ENCODE peak calls at places on chromosomes 2 and 18, in five cellular contexts. S is lower leg skin; B is CD4-positive, alpha-beta memory T cell; H is fibroblast of villous mesenchyme; U is Peyer's patch. X is an unnamed sample.

GRCh38 chr2:236866542-236867340 is 218.9 kb upstream of the COPS8 start:
- DNase-seq in S (peak; percentile 60), B (no peak), H (no peak), U (no peak), X (no peak)

GRCh38 chr2:157061799-157062198 is 195.7 kb upstream of the GALNT5 start:
- DNase-seq in S (no peak), B (no peak), H (no peak), U (no peak), X (no peak)

GRCh38 chr2:74427551-74427950 is 6.0 kb downstream of the WDR54 start:
- DNase-seq in S (no peak), B (no peak), H (no peak), U (no peak), X (no peak)

GRCh38 chr2:232318175-232318855 is 60.2 kb upstream of the ALPP start:
- DNase-seq in S (peak; percentile 46), B (no peak), H (no peak), U (no peak), X (no peak)

GRCh38 chr18:63708650-63709049 is 5.9 kb downstream of the SERPINB11 start:
- DNase-seq in S (no peak), B (no peak), H (peak; percentile 23), U (no peak), X (peak; percentile 3)

GRCh38 chr2:121075006-121075545 is 209.9 kb downstream of the TFCP2L1 start:
- DNase-seq in S (no peak), B (no peak), H (peak; percentile 92), U (no peak), X (peak; percentile 92)

GRCh38 chr18:74806073-74806472 is 208.4 kb downstream of the ZNF407 start:
- DNase-seq in S (no peak), B (no peak), H (no peak), U (peak; percentile 57), X (no peak)

GRCh38 chr18:49757513-49758262 is 55.6 kb downstream of the ACAA2 start:
- DNase-seq in S (peak; percentile 26), B (no peak), H (no peak), U (no peak), X (no peak)

GRCh38 chr2:120650022-120650644 is 85.5 kb upstream of the GLI2 start:
- DNase-seq in S (no peak), B (no peak), H (no peak), U (no peak), X (peak; percentile 12)

GRCh38 chr2:236657801-236658200 is 88.2 kb downstream of the ACKR3 start:
- DNase-seq in S (no peak), B (no peak), H (no peak), U (no peak), X (no peak)

GRCh38 chr18:13242797-13243196 is 24.2 kb downstream of the LDLRAD4 start:
- DNase-seq in S (peak; percentile 45), B (no peak), H (no peak), U (no peak), X (no peak)

GRCh38 chr2:110153416-110153815 is 37.8 kb upstream of the MALL start:
- DNase-seq in S (no peak), B (no peak), H (no peak), U (no peak), X (no peak)

GRCh38 chr2:72112421-72112820 is 35.2 kb downstream of the CYP26B1 start:
- DNase-seq in S (peak; percentile 82), B (no peak), H (peak; percentile 6), U (no peak), X (peak; percentile 60)

GRCh38 chr18:39805218-39805617 is 2149.8 kb upstream of the PIK3C3 start:
- DNase-seq in S (no peak), B (no peak), H (no peak), U (no peak), X (no peak)

GRCh38 chr18:39801848-39802247 is 2153.2 kb upstream of the PIK3C3 start:
- DNase-seq in S (no peak), B (no peak), H (no peak), U (no peak), X (no peak)

GRCh38 chr18:39799010-39799409 is 2156.0 kb upstream of the PIK3C3 start:
- DNase-seq in S (no peak), B (no peak), H (no peak), U (no peak), X (peak; percentile 40)

GRCh38 chr18:39801010-39801409 is 2154.0 kb upstream of the PIK3C3 start:
- DNase-seq in S (no peak), B (no peak), H (no peak), U (no peak), X (no peak)

GRCh38 chr18:39802648-39803229 is 2152.3 kb upstream of the PIK3C3 start:
- DNase-seq in S (no peak), B (no peak), H (no peak), U (no peak), X (no peak)
- H3K4me3 ChIP-seq in S (no peak overlapping the region), B (no peak overlapping the region), H (no peak overlapping the region), U (no peak overlapping the region), X (no peak overlapping the region)

GRCh38 chr2:43326116-43326825 is 99.9 kb upstream of the ZFP36L2 start:
- DNase-seq in S (no peak), B (no peak), H (no peak), U (no peak), X (no peak)
- H3K4me3 ChIP-seq in S (no peak overlapping the region), B (no peak overlapping the region), H (no peak overlapping the region), U (no peak overlapping the region), X (no peak overlapping the region)

GRCh38 chr2:188610827-188611226 is 319.2 kb downstream of the GULP1 start:
- DNase-seq in S (no peak), B (no peak), H (peak; percentile 96), U (no peak), X (peak; percentile 42)

GRCh38 chr2:188604579-188604978 is 312.9 kb downstream of the GULP1 start:
- DNase-seq in S (no peak), B (no peak), H (no peak), U (no peak), X (no peak)

GRCh38 chr2:188610050-188610444 is 318.4 kb downstream of the GULP1 start:
- DNase-seq in S (no peak), B (no peak), H (no peak), U (no peak), X (peak; percentile 21)

GRCh38 chr2:188609321-188610049 is 317.8 kb downstream of the GULP1 start:
- DNase-seq in S (no peak), B (no peak), H (no peak), U (no peak), X (peak; percentile 62)

GRCh38 chr2:188607501-188607900 is 315.8 kb downstream of the GULP1 start:
- DNase-seq in S (no peak), B (no peak), H (no peak), U (no peak), X (peak; percentile 28)
- H3K4me3 ChIP-seq in S (no peak overlapping the region), B (no peak overlapping the region), H (no peak overlapping the region), U (no peak overlapping the region), X (no peak overlapping the region)

GRCh38 chr2:50385361-50385760 is 646.6 kb downstream of the NRXN1 start:
- DNase-seq in S (no peak), B (no peak), H (no peak), U (no peak), X (no peak)
- H3K4me3 ChIP-seq in S (no peak overlapping the region), B (no peak overlapping the region), H (no peak overlapping the region), U (no peak overlapping the region), X (no peak overlapping the region)

DNA sequence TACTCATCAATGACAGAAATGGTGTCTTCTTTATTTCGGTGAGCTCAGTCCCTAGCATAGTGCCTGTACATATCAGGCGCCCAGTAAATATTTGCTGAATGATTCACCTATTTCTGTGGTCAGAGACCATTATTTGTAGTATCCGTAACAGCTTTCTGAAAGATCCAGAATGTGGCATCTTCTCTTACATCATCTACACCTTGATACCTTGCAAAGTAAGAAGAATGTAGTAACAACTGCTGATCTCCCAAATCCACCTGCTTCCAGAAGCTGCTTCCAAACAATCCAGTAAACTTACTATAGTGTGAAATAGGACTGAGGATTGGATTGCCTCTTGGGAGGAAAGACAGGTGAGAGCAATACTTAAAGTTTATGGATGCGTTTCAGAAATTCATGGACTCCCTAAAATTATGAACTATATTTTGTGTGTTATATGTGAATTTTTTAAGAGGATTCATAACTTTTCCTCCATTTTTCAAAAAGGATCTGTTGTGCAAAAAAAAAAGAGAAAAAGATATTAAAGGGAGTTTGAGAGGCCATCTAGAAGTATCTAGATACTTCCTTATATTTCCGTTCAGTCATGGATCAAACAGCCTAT is 945 bp upstream of the ASXL2 start:
- DNase-seq in S (no peak), B (no peak), H (peak; percentile 65), U (no peak), X (peak; percentile 79)
- H3K4me3 ChIP-seq in S (no peak overlapping the region), B (peak overlapping the region; percentile 39), H (peak overlapping the region; percentile 70), U (peak overlapping the region; percentile 67), X (peak overlapping the region; percentile 50)

GRCh38 chr18:3212636-3213035 is 7.1 kb downstream of the MYOM1 start:
- DNase-seq in S (no peak), B (no peak), H (no peak), U (no peak), X (no peak)
- H3K4me3 ChIP-seq in S (no peak overlapping the region), B (no peak overlapping the region), H (no peak overlapping the region), U (no peak overlapping the region), X (no peak overlapping the region)

GRCh38 chr2:174342600-174343342 is 8.0 kb downstream of the SP9 start:
- DNase-seq in S (peak; percentile 81), B (no peak), H (no peak), U (no peak), X (no peak)
- H3K4me3 ChIP-seq in S (no peak overlapping the region), B (no peak overlapping the region), H (peak overlapping the region; percentile 13), U (no peak overlapping the region), X (no peak overlapping the region)

X was measured in cardiac fibroblast.